ENCODE peak calls at places on chromosomes 5 and 9, in nine cellular contexts. L, X, H, B, F, V, N, Y and Z are unnamed samples.
A peak's percentile ranks its signal among the peaks of the same experiment; 100 is the strongest.

GRCh38 chr9:89312154-89312616 is 1.2 kb downstream of the CKS2 start:
- DNase-seq in N (peak; percentile 48), F (no peak), Y (peak; percentile 67), X (no peak), B (no peak), H (peak; percentile 38), L (peak; percentile 28), V (no peak), Z (no peak)

GRCh38 chr9:134325096-134325812 is 1.0 kb upstream of the RXRA start:
- DNase-seq in V (peak; percentile 89), H (peak; percentile 73), X (no peak), Y (peak; percentile 77), F (peak; percentile 51), B (peak; percentile 81), L (peak; percentile 74), N (no peak), Z (peak; percentile 54)

GRCh38 chr5:270340-270739 is 1.1 kb upstream of the PDCD6 start:
- DNase-seq in N (no peak), H (no peak), V (peak; percentile 55), L (no peak), Y (no peak), F (no peak), B (no peak), X (no peak), Z (no peak)

GRCh38 chr9:122033775-122034373 is 59.2 kb downstream of the TTLL11 start:
- DNase-seq in B (no peak), L (no peak), F (no peak), N (no peak), V (no peak), X (no peak), H (no peak), Y (no peak), Z (no peak)

GRCh38 chr9:137306546-137307254 is 4.6 kb upstream of the NRARP start:
- DNase-seq in H (no peak), V (peak; percentile 66), Y (no peak), X (no peak), N (no peak), F (peak; percentile 4), L (no peak), B (peak; percentile 80), Z (no peak)

GRCh38 chr5:169538935-169539334 is 44.6 kb upstream of the SPDL1 start:
- DNase-seq in N (no peak), H (no peak), F (no peak), Y (no peak), X (no peak), L (no peak), B (no peak), V (no peak), Z (no peak)

GRCh38 chr5:44538831-44539539 is 149.8 kb upstream of the FGF10 start:
- DNase-seq in X (no peak), V (no peak), L (no peak), Y (peak; percentile 8), N (no peak), H (no peak), F (no peak), B (no peak), Z (peak; percentile 1)

GRCh38 chr5:167720201-167720600 is 571.2 kb upstream of the WWC1 start:
- DNase-seq in L (no peak), F (no peak), X (no peak), V (no peak), Y (peak; percentile 36), H (peak; percentile 24), N (no peak), B (no peak), Z (no peak)

GRCh38 chr5:159801303-159801702 is 115.0 kb upstream of the ADRA1B start:
- DNase-seq in Y (no peak), B (no peak), F (no peak), H (no peak), X (no peak), V (no peak), L (no peak), N (no peak), Z (no peak)

GRCh38 chr5:181261320-181262085 is 560 bp upstream of the TRIM52 start:
- DNase-seq in V (peak; percentile 84), L (peak; percentile 64), H (peak; percentile 63), B (peak; percentile 81), Y (peak; percentile 84), X (peak; percentile 61), F (peak; percentile 62), N (peak; percentile 82), Z (peak; percentile 83)

GRCh38 chr9:70260007-70260443 is 1.2 kb downstream of the SMC5 start:
- DNase-seq in N (no peak), V (no peak), F (no peak), B (no peak), X (no peak), L (peak; percentile 16), Y (no peak), H (no peak), Z (no peak)

GRCh38 chr5:83222906-83223305 is 145.6 kb downstream of the XRCC4 start:
- DNase-seq in X (no peak), V (no peak), Y (no peak), L (peak; percentile 66), N (no peak), B (no peak), H (peak; percentile 77), F (no peak), Z (no peak)

GRCh38 chr5:13932561-13932960 is 11.9 kb downstream of the DNAH5 start:
- DNase-seq in V (no peak), X (no peak), Y (no peak), H (peak; percentile 97), N (no peak), F (no peak), L (peak; percentile 95), B (no peak), Z (no peak)

GRCh38 chr9:136119259-136120118 is 814 bp upstream of the TMEM250 start:
- DNase-seq in Y (peak; percentile 49), X (peak; percentile 82), H (peak; percentile 29), F (no peak), V (peak; percentile 89), B (no peak), L (peak; percentile 40), N (no peak), Z (no peak)

GRCh38 chr9:134029248-134030226 is 4.3 kb downstream of the BRD3OS start:
- DNase-seq in L (no peak), B (peak; percentile 47), H (no peak), F (no peak), N (no peak), X (no peak), Y (no peak), V (no peak), Z (no peak)

DNA sequence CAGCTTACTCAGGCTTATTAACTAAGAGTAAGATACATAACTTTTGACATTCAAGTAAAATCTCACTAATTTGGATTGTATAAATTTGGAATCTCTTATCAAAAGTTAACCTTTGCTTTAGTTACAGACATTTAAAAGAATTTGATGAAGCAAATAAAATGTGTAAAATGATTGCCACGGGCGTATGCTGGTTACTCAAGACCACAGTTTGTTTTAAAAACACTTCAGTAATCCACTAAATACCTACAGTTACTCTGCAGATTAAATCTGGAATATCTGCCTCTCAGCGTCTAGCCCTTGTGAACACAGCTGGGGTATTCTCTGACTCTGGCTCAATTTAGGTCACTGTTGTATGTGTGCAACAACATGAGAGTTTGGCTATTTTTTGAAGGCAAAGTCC is 143.8 kb downstream of the MCTP1 start:
- DNase-seq in N (no peak), F (no peak), B (no peak), Y (no peak), L (no peak), X (no peak), V (no peak), H (no peak), Z (no peak)
- H3K4me3 ChIP-seq in N (no peak overlapping the region), F (no peak overlapping the region), B (no peak overlapping the region), Y (no peak overlapping the region), L (no peak overlapping the region), X (no peak overlapping the region), V (no peak overlapping the region), H (no peak overlapping the region), Z (no peak overlapping the region)

DNA sequence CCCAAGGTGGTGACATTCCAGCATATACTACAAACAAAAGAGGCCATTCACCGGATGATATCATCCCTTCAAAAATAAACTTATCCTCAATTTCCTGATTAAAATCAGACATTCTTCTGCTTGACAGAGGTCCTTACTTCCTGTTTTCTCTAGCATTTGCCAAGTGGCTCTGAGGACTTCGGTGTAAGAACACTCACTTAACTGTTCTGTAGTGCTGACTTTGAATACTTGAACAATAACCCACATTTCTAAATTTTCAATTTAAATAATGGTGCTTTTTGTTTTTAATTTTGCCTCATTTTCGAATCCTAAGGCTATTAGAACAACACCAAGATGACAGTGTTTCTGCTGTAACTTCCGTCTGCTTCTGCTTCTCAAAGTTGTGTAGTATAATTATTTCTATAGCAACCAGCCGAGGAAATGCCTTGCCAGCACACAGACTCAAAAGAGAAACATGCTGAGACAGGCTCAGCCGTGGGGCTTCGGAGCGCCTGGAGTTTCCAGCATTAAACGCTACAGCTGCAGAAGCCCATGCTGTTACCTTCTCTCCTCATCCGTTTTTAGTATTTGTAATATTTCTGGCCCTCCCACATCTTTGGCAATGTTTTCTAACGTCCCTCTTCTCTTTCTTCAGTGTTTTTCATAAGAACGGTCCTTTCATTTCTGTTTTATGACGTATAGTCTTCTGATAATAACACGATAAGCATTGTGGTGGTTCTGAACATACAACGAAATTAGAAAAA is 19.5 kb upstream of the ANXA1 start:
- DNase-seq in V (peak; percentile 5), H (peak; percentile 98), Y (peak; percentile 91), B (peak; percentile 67), X (no peak), L (peak; percentile 97), N (peak; percentile 40), F (peak; percentile 86), Z (peak; percentile 86)
- H3K4me3 ChIP-seq in V (no peak overlapping the region), H (peak overlapping the region; percentile 28), Y (peak overlapping the region; percentile 93), B (peak overlapping the region; percentile 46), X (peak overlapping the region; percentile 37), L (peak overlapping the region; percentile 62), N (peak overlapping the region; percentile 44), F (peak overlapping the region; percentile 19), Z (peak overlapping the region; percentile 40)

GRCh38 chr5:135051399-135051798 is 17.4 kb upstream of the PITX1 start:
- DNase-seq in N (peak; percentile 45), B (no peak), Y (peak; percentile 8), V (no peak), X (no peak), F (no peak), L (no peak), H (no peak), Z (no peak)

GRCh38 chr5:135048286-135048685 is 14.3 kb upstream of the PITX1 start:
- DNase-seq in V (peak; percentile 80), X (no peak), N (no peak), Y (no peak), H (no peak), F (no peak), B (no peak), L (no peak), Z (no peak)

GRCh38 chr5:135051872-135052271 is 17.8 kb upstream of the PITX1 start:
- DNase-seq in V (no peak), L (no peak), Y (no peak), F (no peak), N (no peak), X (no peak), H (no peak), B (no peak), Z (no peak)

GRCh38 chr5:135048930-135049329 is 14.9 kb upstream of the PITX1 start:
- DNase-seq in H (no peak), L (no peak), X (no peak), N (no peak), V (peak; percentile 62), B (no peak), Y (no peak), F (no peak), Z (no peak)

GRCh38 chr5:135050244-135050767 is 16.3 kb upstream of the PITX1 start:
- DNase-seq in F (no peak), L (no peak), Y (no peak), V (peak; percentile 85), N (no peak), B (no peak), X (no peak), H (no peak), Z (no peak)
- H3K4me3 ChIP-seq in F (no peak overlapping the region), L (no peak overlapping the region), Y (no peak overlapping the region), V (peak overlapping the region; percentile 23), N (no peak overlapping the region), B (no peak overlapping the region), X (no peak overlapping the region), H (no peak overlapping the region), Z (no peak overlapping the region)

GRCh38 chr9:116694892-116695291 is 7.8 kb downstream of the TRIM32 start:
- DNase-seq in L (no peak), X (no peak), H (no peak), N (no peak), B (no peak), Y (no peak), F (no peak), V (no peak), Z (no peak)
- H3K4me3 ChIP-seq in L (no peak overlapping the region), X (no peak overlapping the region), H (no peak overlapping the region), N (no peak overlapping the region), B (no peak overlapping the region), Y (no peak overlapping the region), F (no peak overlapping the region), V (no peak overlapping the region), Z (no peak overlapping the region)